ENCODE peak calls at places on chromosomes 3 and 15, in seven cellular contexts. P is HCT116, V is H1, N is endothelial cell of umbilical vein, H is K562, E is HepG2, Z is GM12878. R is an unnamed sample.
A peak's percentile ranks its signal among the peaks of the same experiment; 100 is the strongest.

GRCh38 chr3:171757377-171758034 is 52.8 kb downstream of the PLD1 start:
- DNase-seq in P (no peak), V (no peak), N (peak; percentile 58), H (no peak), E (no peak), Z (no peak), R (no peak)

GRCh38 chr15:86743283-86743903 is 663.7 kb downstream of the AGBL1 start:
- DNase-seq in P (no peak), V (peak; percentile 53), N (no peak), H (peak; percentile 9), E (peak; percentile 1), Z (no peak), R (peak; percentile 3)

GRCh38 chr15:62899090-62899493 is 143.5 kb upstream of the TPM1 start:
- DNase-seq in P (no peak), V (no peak), N (no peak), H (no peak), E (peak; percentile 33), Z (no peak), R (no peak)

GRCh38 chr3:78255403-78255802 is 1215.5 kb downstream of the ROBO2 start:
- DNase-seq in P (no peak), V (no peak), N (peak; percentile 10), H (no peak), E (no peak), Z (no peak), R (peak; percentile 40)

GRCh38 chr3:37391679-37392078 is 217.3 kb upstream of the LRRFIP2 start:
- DNase-seq in P (no peak), V (no peak), N (no peak), H (no peak), E (no peak), Z (no peak), R (no peak)

GRCh38 chr15:69782809-69783208 is 314.9 kb downstream of the TLE3 start:
- DNase-seq in P (no peak), V (no peak), N (no peak), H (no peak), E (peak; percentile 31), Z (no peak), R (no peak)

GRCh38 chr15:58111718-58112104 is 26.5 kb upstream of the AQP9 start:
- DNase-seq in P (no peak), V (no peak), N (no peak), H (peak; percentile 55), E (no peak), Z (no peak), R (no peak)

GRCh38 chr15:51692154-51692553 is 10.9 kb downstream of the SCG3 start:
- DNase-seq in P (no peak), V (no peak), N (no peak), H (no peak), E (no peak), Z (no peak), R (no peak)

GRCh38 chr3:100103558-100104441 is 10.5 kb downstream of the FILIP1L start:
- DNase-seq in P (no peak), V (no peak), N (no peak), H (no peak), E (peak; percentile 20), Z (peak; percentile 56), R (no peak)

GRCh38 chr15:51536965-51537574 is 85.5 kb downstream of the DMXL2 start:
- DNase-seq in P (peak; percentile 10), V (no peak), N (peak; percentile 31), H (peak; percentile 37), E (peak; percentile 3), Z (no peak), R (peak; percentile 9)

GRCh38 chr3:123365450-123366143 is 83.3 kb downstream of the ADCY5 start:
- DNase-seq in P (peak; percentile 33), V (peak; percentile 25), N (no peak), H (peak; percentile 56), E (peak; percentile 16), Z (no peak), R (peak; percentile 56)

GRCh38 chr15:74768771-74769342 is 13.0 kb upstream of the CSK start:
- DNase-seq in P (peak; percentile 42), V (no peak), N (peak; percentile 58), H (peak; percentile 75), E (peak; percentile 55), Z (no peak), R (peak; percentile 84)

GRCh38 chr3:184543848-184544512 is 17.6 kb upstream of the EPHB3 start:
- DNase-seq in P (peak; percentile 86), V (no peak), N (peak; percentile 70), H (peak; percentile 74), E (peak; percentile 68), Z (no peak), R (peak; percentile 83)
- H2AFZ ChIP-seq in P (peak overlapping the region; percentile 29), V (no peak overlapping the region), N (no peak overlapping the region), H (no peak overlapping the region), E (no peak overlapping the region), Z (no peak overlapping the region), R (no peak overlapping the region)

GRCh38 chr3:197268319-197268718 is 30.1 kb downstream of the DLG1 start:
- DNase-seq in P (no peak), V (no peak), N (no peak), H (no peak), E (no peak), Z (no peak), R (no peak)

GRCh38 chr3:197269024-197269423 is 29.4 kb downstream of the DLG1 start:
- DNase-seq in P (no peak), V (no peak), N (no peak), H (no peak), E (no peak), Z (no peak), R (no peak)

GRCh38 chr3:197266331-197266730 is 32.1 kb downstream of the DLG1 start:
- DNase-seq in P (no peak), V (no peak), N (no peak), H (no peak), E (no peak), Z (no peak), R (no peak)

DNA sequence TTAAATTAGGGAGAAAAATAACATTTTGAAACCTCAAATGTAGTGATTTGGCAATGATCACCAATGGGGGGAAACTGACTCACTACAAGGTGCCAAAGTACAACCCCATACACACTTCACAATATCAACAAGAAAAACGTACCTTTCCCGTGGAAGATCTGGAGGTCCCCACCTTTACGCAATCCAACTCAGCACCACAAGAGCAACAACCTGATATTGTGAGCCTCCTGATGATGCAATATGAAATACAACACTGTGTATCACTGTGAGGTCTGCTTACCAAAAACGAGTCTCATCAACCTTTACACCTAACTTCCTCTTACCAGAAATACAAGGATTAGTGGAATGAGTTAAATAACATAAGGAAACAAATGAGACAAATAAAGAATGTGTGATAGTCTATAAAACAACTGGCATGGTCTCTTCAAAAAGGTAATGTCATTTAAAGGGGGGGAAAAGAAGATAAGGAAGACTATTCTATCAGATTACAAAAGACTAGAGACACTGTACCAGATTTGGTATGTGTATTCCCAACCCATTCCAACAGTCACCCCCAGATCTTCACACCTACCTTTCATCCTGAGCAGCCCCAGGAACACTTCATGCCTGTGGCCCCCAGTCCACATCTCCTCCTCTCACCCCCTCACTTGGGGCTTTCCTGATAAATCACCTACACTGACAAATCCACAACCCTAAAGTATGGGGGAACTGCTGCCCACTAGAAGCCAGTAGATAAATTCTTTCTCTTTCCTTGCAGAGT is 27.7 kb downstream of the DLG1 start:
- DNase-seq in P (no peak), V (no peak), N (no peak), H (no peak), E (peak; percentile 70), Z (no peak), R (no peak)
- TF ChIP-seq MAX in P (no peak), V (no peak), N (no peak), H (no peak), E (no peak), Z (no peak), R (no peak)

DNA sequence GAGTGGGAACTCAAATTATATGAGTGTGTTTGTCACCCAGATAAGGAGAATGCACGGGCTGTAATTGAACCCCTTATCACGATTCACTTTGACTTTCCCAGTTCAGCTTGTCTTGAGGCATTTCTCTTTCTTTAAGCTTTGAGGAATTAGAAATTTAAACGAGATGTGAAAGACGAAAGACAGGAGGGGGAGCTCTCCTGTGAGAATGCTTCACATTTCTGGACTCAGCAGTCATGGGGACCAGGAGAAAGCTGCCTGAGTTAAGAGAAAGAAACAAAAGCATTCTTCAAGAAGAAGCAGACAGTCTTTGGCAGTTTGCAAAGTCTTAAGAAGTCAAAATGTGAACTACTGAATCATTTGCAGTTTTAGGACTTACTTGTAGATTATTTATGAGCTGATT is 205.6 kb downstream of the NECTIN3 start:
- DNase-seq in P (no peak), V (peak; percentile 39), N (no peak), H (no peak), E (no peak), Z (no peak), R (no peak)
- H2AFZ ChIP-seq in P (no peak overlapping the region), V (no peak overlapping the region), N (no peak overlapping the region), H (no peak overlapping the region), E (no peak overlapping the region), Z (no peak overlapping the region), R (peak overlapping the region; percentile 33)

GRCh38 chr3:40120816-40121215 is 188.7 kb upstream of the EIF1B start:
- DNase-seq in P (no peak), V (no peak), N (no peak), H (no peak), E (no peak), Z (no peak), R (no peak)
- TF ChIP-seq MAX in P (no peak), V (no peak), N (no peak), H (no peak), E (no peak), Z (no peak), R (no peak)

GRCh38 chr3:153221748-153222162 is 59.7 kb downstream of the RAP2B start:
- DNase-seq in P (no peak), V (no peak), N (peak; percentile 95), H (peak; percentile 23), E (no peak), Z (peak; percentile 31), R (peak; percentile 8)
- H2AFZ ChIP-seq in P (no peak overlapping the region), V (peak overlapping the region; percentile 6), N (no peak overlapping the region), H (peak overlapping the region; percentile 83), E (no peak overlapping the region), Z (peak overlapping the region; percentile 87), R (peak overlapping the region; percentile 85)

DNA sequence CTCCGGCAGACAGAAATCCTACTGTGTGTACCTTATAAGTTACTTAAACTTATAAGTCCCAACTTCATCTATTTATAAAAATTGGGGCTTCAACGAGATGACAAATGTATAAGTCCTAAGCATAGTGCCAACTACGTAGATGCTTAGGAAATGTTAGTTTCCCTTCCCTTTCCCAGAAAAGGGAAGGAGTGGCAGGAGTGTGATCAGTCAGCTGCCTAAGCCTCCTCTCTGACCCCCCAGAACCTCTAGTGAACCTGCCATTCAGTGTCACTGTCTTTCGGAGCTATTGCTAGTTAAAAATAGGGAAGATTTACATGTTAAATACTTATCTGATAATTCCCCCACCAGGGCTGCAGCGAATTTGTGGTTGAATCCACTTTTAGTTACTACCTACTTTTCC is 13.6 kb upstream of the BMF start:
- DNase-seq in P (no peak), V (no peak), N (no peak), H (no peak), E (no peak), Z (no peak), R (no peak)
- TF ChIP-seq MAX in P (no peak), V (no peak), N (no peak), H (no peak), E (no peak), Z (no peak), R (no peak)